ENCODE peak calls at places on chromosome 17, in eight cellular contexts. M is Peyer's patch, W is IMR-90, K is testis, R is heart left ventricle, E is GM23248, G is cardiac muscle cell, O is lower lobe of right lung. T is an unnamed sample.

GRCh38 chr17:39935896-39936295 is 8.4 kb downstream of the LRRC3C start:
- DNase-seq in R (no peak), M (no peak), G (no peak), W (peak; percentile 55), E (peak; percentile 49), O (no peak), K (no peak), T (no peak)

GRCh38 chr17:20116683-20117309 is 107.6 kb downstream of the SPECC1 start:
- DNase-seq in W (peak; percentile 41), O (no peak), M (peak; percentile 67), R (no peak), E (peak; percentile 69), G (peak; percentile 65), K (peak; percentile 65), T (peak; percentile 54)

GRCh38 chr17:28724500-28725165 is 1.4 kb downstream of the TLCD1 start:
- DNase-seq in O (no peak), W (no peak), K (no peak), R (no peak), E (no peak), M (no peak), G (no peak), T (no peak)

GRCh38 chr17:81468111-81468764 is 44.4 kb downstream of the ACTG1 start:
- DNase-seq in E (no peak), W (no peak), K (no peak), M (no peak), G (no peak), O (no peak), R (no peak), T (no peak)

GRCh38 chr17:65220732-65221131 is 83.6 kb downstream of the RGS9 start:
- DNase-seq in O (no peak), R (no peak), W (no peak), K (no peak), G (no peak), M (no peak), E (peak; percentile 39), T (no peak)

GRCh38 chr17:29145289-29146058 is 34.7 kb downstream of the MYO18A start:
- DNase-seq in O (peak; percentile 83), K (peak; percentile 77), R (peak; percentile 83), M (peak; percentile 88), G (peak; percentile 88), W (peak; percentile 84), E (peak; percentile 88), T (peak; percentile 65)

GRCh38 chr17:78998311-78999055 is 11.1 kb downstream of the CANT1 start:
- DNase-seq in G (peak; percentile 14), E (peak; percentile 13), M (peak; percentile 84), K (peak; percentile 55), R (peak; percentile 83), O (no peak), W (no peak), T (no peak)

GRCh38 chr17:69480197-69480596 is 65.7 kb downstream of the MAP2K6 start:
- DNase-seq in M (no peak), W (no peak), G (no peak), R (no peak), K (peak; percentile 54), O (no peak), E (no peak), T (no peak)

GRCh38 chr17:37824534-37825485 is 80.0 kb upstream of the HNF1B start:
- DNase-seq in K (no peak), O (no peak), M (no peak), W (peak; percentile 90), E (peak; percentile 67), G (peak; percentile 82), R (no peak), T (no peak)

GRCh38 chr17:14784997-14785696 is 480.0 kb downstream of the PMP22 start:
- DNase-seq in K (no peak), W (no peak), R (no peak), G (no peak), O (no peak), M (no peak), E (no peak), T (no peak)

GRCh38 chr17:63263053-63263452 is 183.1 kb downstream of the CYB561 start:
- DNase-seq in O (no peak), K (no peak), M (no peak), R (no peak), G (no peak), E (no peak), W (no peak), T (no peak)

GRCh38 chr17:47315451-47316266 is 8.1 kb upstream of the EFCAB13 start:
- DNase-seq in E (peak; percentile 89), R (no peak), M (peak; percentile 71), K (peak; percentile 51), G (peak; percentile 90), O (no peak), W (peak; percentile 99), T (peak; percentile 52)

GRCh38 chr17:57678393-57678792 is 66.7 kb downstream of the CCDC182 start:
- DNase-seq in R (no peak), W (no peak), O (no peak), K (no peak), M (no peak), G (no peak), E (no peak), T (no peak)

GRCh38 chr17:32529604-32530003 is 42.8 kb downstream of the CDK5R1 start:
- DNase-seq in E (no peak), M (no peak), K (no peak), R (no peak), W (no peak), O (no peak), G (peak; percentile 34), T (no peak)

GRCh38 chr17:2214047-2214717 is 89.4 kb downstream of the SMG6 start:
- DNase-seq in R (peak; percentile 74), W (peak; percentile 93), E (peak; percentile 97), G (peak; percentile 94), M (peak; percentile 56), O (no peak), K (peak; percentile 67), T (no peak)

GRCh38 chr17:73748521-73748920 is 104.3 kb upstream of the SDK2 start:
- DNase-seq in G (no peak), R (no peak), M (no peak), E (no peak), O (no peak), K (no peak), W (no peak), T (no peak)

GRCh38 chr17:81999975-82000802 is 22.5 kb downstream of the CENPX start:
- DNase-seq in G (no peak), M (no peak), E (no peak), W (no peak), R (no peak), K (no peak), O (no peak), T (no peak)

GRCh38 chr17:28507567-28508195 is 1.5 kb downstream of the FOXN1 start:
- DNase-seq in R (no peak), O (peak; percentile 37), G (no peak), M (no peak), E (peak; percentile 47), W (no peak), K (no peak), T (no peak)

GRCh38 chr17:47848198-47848513 is 2.8 kb downstream of the SP6 start:
- DNase-seq in W (no peak), K (no peak), G (no peak), M (no peak), R (peak; percentile 7), E (no peak), O (no peak), T (no peak)

GRCh38 chr17:17816240-17816814 is 20.5 kb downstream of the SREBF1 start:
- DNase-seq in O (no peak), K (no peak), E (no peak), W (no peak), G (no peak), R (no peak), M (no peak), T (no peak)

GRCh38 chr17:17819111-17819510 is 17.7 kb downstream of the SREBF1 start:
- DNase-seq in R (no peak), O (no peak), M (no peak), W (no peak), E (no peak), K (no peak), G (no peak), T (no peak)

GRCh38 chr17:17818088-17818526 is 18.7 kb downstream of the SREBF1 start:
- DNase-seq in R (no peak), O (peak; percentile 67), M (no peak), G (peak; percentile 52), K (peak; percentile 56), W (peak; percentile 29), E (peak; percentile 68), T (no peak)

GRCh38 chr17:17816831-17817551 is 19.8 kb downstream of the SREBF1 start:
- DNase-seq in R (no peak), W (no peak), E (no peak), K (no peak), G (no peak), O (no peak), M (no peak), T (no peak)

GRCh38 chr17:17817552-17817947 is 19.2 kb downstream of the SREBF1 start:
- DNase-seq in E (no peak), K (no peak), O (no peak), M (no peak), W (no peak), G (no peak), R (no peak), T (no peak)
- H3K36me3 ChIP-seq in E (peaks cover 3% of the 10 kb centered on the region), K (no peaks in the 10 kb centered on the region), O (peaks cover 71% of the 10 kb centered on the region), M (peaks cover 76% of the 10 kb centered on the region), W (peaks cover 61% of the 10 kb centered on the region), G (no peaks in the 10 kb centered on the region), R (no peaks in the 10 kb centered on the region), T (peaks cover 20% of the 10 kb centered on the region)

GRCh38 chr17:44218344-44219125 is 940 bp downstream of the UBTF start:
- DNase-seq in G (peak; percentile 93), E (peak; percentile 94), K (peak; percentile 89), R (peak; percentile 92), M (peak; percentile 95), W (peak; percentile 83), O (peak; percentile 90), T (peak; percentile 81)
- H3K4me1 ChIP-seq in G (peaks cover 16% of the 10 kb centered on the region), E (peaks cover 22% of the 10 kb centered on the region), K (peaks cover 26% of the 10 kb centered on the region), R (peaks cover 23% of the 10 kb centered on the region), M (peaks cover 34% of the 10 kb centered on the region), W (peaks cover 12% of the 10 kb centered on the region), O (peaks cover 35% of the 10 kb centered on the region), T (peaks cover 55% of the 10 kb centered on the region)

GRCh38 chr17:7587420-7587786 is 2.5 kb downstream of the SOX15 start:
- DNase-seq in W (peak; percentile 98), E (peak; percentile 98), R (peak; percentile 19), O (no peak), M (no peak), G (peak; percentile 76), K (no peak), T (no peak)
- H3K36me3 ChIP-seq in W (peaks cover 27% of the 10 kb centered on the region), E (peaks cover 4% of the 10 kb centered on the region), R (no peaks in the 10 kb centered on the region), O (peaks cover 51% of the 10 kb centered on the region), M (peaks cover 28% of the 10 kb centered on the region), G (peaks cover 8% of the 10 kb centered on the region), K (no peaks in the 10 kb centered on the region), T (peaks cover 14% of the 10 kb centered on the region)

GRCh38 chr17:1112875-1113274 is 66.9 kb downstream of the ABR start:
- DNase-seq in M (no peak), W (no peak), K (no peak), O (peak; percentile 44), G (no peak), E (no peak), R (no peak), T (no peak)

GRCh38 chr17:1110524-1110843 is 69.3 kb downstream of the ABR start:
- DNase-seq in E (no peak), G (no peak), M (no peak), O (no peak), R (no peak), K (no peak), W (no peak), T (no peak)

GRCh38 chr17:1109606-1110523 is 69.9 kb downstream of the ABR start:
- DNase-seq in W (no peak), K (no peak), E (no peak), O (no peak), G (no peak), R (peak; percentile 71), M (peak; percentile 90), T (no peak)

GRCh38 chr17:1111599-1112443 is 68.0 kb downstream of the ABR start:
- DNase-seq in K (no peak), E (no peak), O (peak; percentile 74), W (no peak), R (peak; percentile 77), G (peak; percentile 63), M (no peak), T (no peak)

GRCh38 chr17:1110844-1111598 is 68.8 kb downstream of the ABR start:
- DNase-seq in O (peak; percentile 87), K (no peak), M (peak; percentile 71), W (peak; percentile 91), E (peak; percentile 88), R (peak; percentile 87), G (peak; percentile 69), T (no peak)
- H3K4me1 ChIP-seq in O (peaks cover 67% of the 10 kb centered on the region), K (peaks cover 31% of the 10 kb centered on the region), M (peaks cover 11% of the 10 kb centered on the region), W (peaks cover 33% of the 10 kb centered on the region), E (peaks cover 39% of the 10 kb centered on the region), R (peaks cover 26% of the 10 kb centered on the region), G (peaks cover 43% of the 10 kb centered on the region), T (peaks cover 34% of the 10 kb centered on the region)